ENCODE peak calls at places on chromosomes 16 and 17, in seven cellular contexts. K is right lobe of liver, R is A549, E is body of pancreas, N is psoas muscle, Q is ascending aorta, Z is BE2C. D is an unnamed sample.

GRCh38 chr17:4522661-4523060 is 24.0 kb downstream of the SPNS2 start:
- DNase-seq in K (no peak), R (no peak), E (no peak), N (peak; percentile 59), Q (no peak), Z (no peak), D (no peak)

GRCh38 chr17:73043686-73044581 is 48.6 kb downstream of the SLC39A11 start:
- DNase-seq in K (no peak), R (no peak), E (no peak), N (no peak), Q (no peak), Z (peak; percentile 24), D (no peak)

GRCh38 chr17:81285179-81285878 is 9.8 kb downstream of the SLC38A10 start:
- DNase-seq in K (peak; percentile 76), R (no peak), E (peak; percentile 81), N (peak; percentile 88), Q (peak; percentile 85), Z (no peak), D (no peak)

GRCh38 chr17:57557793-57558681 is 187.1 kb downstream of the CCDC182 start:
- DNase-seq in K (no peak), R (peak; percentile 28), E (no peak), N (no peak), Q (peak; percentile 78), Z (no peak), D (peak; percentile 82)

GRCh38 chr17:69555056-69555455 is 140.6 kb downstream of the MAP2K6 start:
- DNase-seq in K (no peak), R (no peak), E (no peak), N (no peak), Q (no peak), Z (no peak), D (no peak)

GRCh38 chr16:14564881-14565687 is 65.0 kb downstream of the PARN start:
- DNase-seq in K (no peak), R (peak; percentile 46), E (no peak), N (no peak), Q (no peak), Z (no peak), D (peak; percentile 42)

GRCh38 chr16:1974157-1975070 is 2.6 kb downstream of the TBL3 start:
- DNase-seq in K (no peak), R (no peak), E (no peak), N (no peak), Q (no peak), Z (no peak), D (no peak)

GRCh38 chr16:52617591-52617990 is 70.6 kb upstream of the TOX3 start:
- DNase-seq in K (no peak), R (no peak), E (no peak), N (no peak), Q (no peak), Z (no peak), D (no peak)

GRCh38 chr17:22301353-22301745 is 609.0 kb downstream of the KCNJ18 start:
- DNase-seq in K (no peak), R (no peak), E (no peak), N (no peak), Q (no peak), Z (no peak), D (no peak)
- H3K9me3 ChIP-seq in K (no peaks in the 10 kb centered on the region), R (peaks cover 4% of the 10 kb centered on the region), E (no peaks in the 10 kb centered on the region), N (no peaks in the 10 kb centered on the region), Q (no peaks in the 10 kb centered on the region), Z (no peaks in the 10 kb centered on the region), D (peaks cover 12% of the 10 kb centered on the region)

GRCh38 chr17:19322861-19323260 is 39.7 kb downstream of the B9D1 start:
- DNase-seq in K (no peak), R (no peak), E (no peak), N (no peak), Q (no peak), Z (no peak), D (no peak)

GRCh38 chr17:19319771-19320505 is 42.6 kb downstream of the B9D1 start:
- DNase-seq in K (no peak), R (no peak), E (no peak), N (no peak), Q (no peak), Z (no peak), D (no peak)

GRCh38 chr17:19321481-19322128 is 40.9 kb downstream of the B9D1 start:
- DNase-seq in K (no peak), R (no peak), E (no peak), N (no peak), Q (no peak), Z (no peak), D (no peak)

GRCh38 chr17:19320876-19321275 is 41.6 kb downstream of the B9D1 start:
- DNase-seq in K (no peak), R (no peak), E (no peak), N (no peak), Q (no peak), Z (no peak), D (no peak)

GRCh38 chr17:19322129-19322505 is 40.4 kb downstream of the B9D1 start:
- DNase-seq in K (no peak), R (no peak), E (no peak), N (no peak), Q (no peak), Z (no peak), D (no peak)
- TF ChIP-seq CTCF in K (no peak), R (no peak), E (no peak), N (no peak), Q (no peak), Z (no peak), D (no peak)

GRCh38 chr17:48443712-48444111 is 13.7 kb upstream of the SKAP1 start:
- DNase-seq in K (no peak), R (no peak), E (no peak), N (no peak), Q (no peak), Z (no peak), D (no peak)

GRCh38 chr17:48440660-48441059 is 10.6 kb upstream of the SKAP1 start:
- DNase-seq in K (no peak), R (no peak), E (no peak), N (no peak), Q (no peak), Z (no peak), D (peak; percentile 83)

GRCh38 chr17:48441231-48441711 is 11.3 kb upstream of the SKAP1 start:
- DNase-seq in K (no peak), R (no peak), E (no peak), N (no peak), Q (no peak), Z (no peak), D (peak; percentile 96)

GRCh38 chr17:48442819-48443218 is 12.8 kb upstream of the SKAP1 start:
- DNase-seq in K (no peak), R (no peak), E (no peak), N (no peak), Q (no peak), Z (no peak), D (peak; percentile 46)

GRCh38 chr17:48441862-48442261 is 11.8 kb upstream of the SKAP1 start:
- DNase-seq in K (no peak), R (no peak), E (no peak), N (no peak), Q (no peak), Z (no peak), D (peak; percentile 36)
- H3K4me3 ChIP-seq in K (no peak overlapping the region), R (no peak overlapping the region), E (no peak overlapping the region), N (no peak overlapping the region), Q (no peak overlapping the region), Z (no peak overlapping the region), D (no peak overlapping the region)

GRCh38 chr17:22272363-22273146 is 580.2 kb downstream of the KCNJ18 start:
- DNase-seq in K (no peak), R (no peak), E (no peak), N (no peak), Q (no peak), Z (no peak), D (no peak)
- H3K9me3 ChIP-seq in K (no peaks in the 10 kb centered on the region), R (no peaks in the 10 kb centered on the region), E (no peaks in the 10 kb centered on the region), N (no peaks in the 10 kb centered on the region), Q (no peaks in the 10 kb centered on the region), Z (no peaks in the 10 kb centered on the region), D (peaks cover 20% of the 10 kb centered on the region)

GRCh38 chr16:3174618-3175148 is 13.3 kb upstream of the OR1F1 start:
- DNase-seq in K (no peak), R (no peak), E (no peak), N (no peak), Q (no peak), Z (no peak), D (no peak)
- TF ChIP-seq CTCF in K (no peak), R (no peak), E (no peak), N (no peak), Q (no peak), Z (no peak), D (no peak)

GRCh38 chr17:67127925-67128324 is 83.6 kb downstream of the CACNG1 start:
- DNase-seq in K (no peak), R (no peak), E (no peak), N (no peak), Q (no peak), Z (no peak), D (no peak)
- H3K4me3 ChIP-seq in K (no peak overlapping the region), R (no peak overlapping the region), E (no peak overlapping the region), N (no peak overlapping the region), Q (no peak overlapping the region), Z (no peak overlapping the region), D (no peak overlapping the region)

DNA sequence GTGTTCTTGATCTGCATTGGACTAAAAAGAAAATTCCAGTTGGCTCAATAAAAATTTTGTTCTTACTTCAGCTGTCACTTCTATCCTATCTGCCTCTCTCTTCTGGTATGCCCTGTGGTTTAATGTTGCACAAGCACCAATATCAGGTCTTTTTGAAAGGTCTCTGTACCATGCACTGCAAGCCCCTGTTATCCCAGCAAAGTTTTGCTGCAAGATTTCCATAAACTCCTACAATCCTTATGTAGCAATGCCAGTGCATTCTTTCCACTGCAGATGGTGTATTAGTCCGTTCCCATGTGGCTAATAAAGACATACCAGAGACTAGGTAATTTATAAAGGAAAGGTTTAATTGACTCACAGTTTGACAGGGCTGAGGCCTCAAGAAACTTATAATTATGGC is 201.7 kb downstream of the CDH11 start:
- DNase-seq in K (no peak), R (no peak), E (no peak), N (no peak), Q (no peak), Z (no peak), D (no peak)
- H3K9me3 ChIP-seq in K (no peaks in the 10 kb centered on the region), R (no peaks in the 10 kb centered on the region), E (no peaks in the 10 kb centered on the region), N (no peaks in the 10 kb centered on the region), Q (no peaks in the 10 kb centered on the region), Z (no peaks in the 10 kb centered on the region), D (no peaks in the 10 kb centered on the region)

D was measured in A673.